ENCODE peak calls at places on chromosome 1, in ten cellular contexts. Z is GM23248, Y is ureter, H is fibroblast of the conjunctiva, D is MG63, T is T-helper 2 cell, J is suprapubic skin, X is NAMALWA, V is K562, G is pancreas. P is an unnamed sample.
A peak's percentile ranks its signal among the peaks of the same experiment; 100 is the strongest.

GRCh38 chr1:5721634-5722215 is 270.5 kb downstream of the NPHP4 start:
- DNase-seq in Z (no peak), Y (no peak), H (no peak), D (no peak), T (no peak), J (peak; percentile 40), X (peak; percentile 50), V (peak; percentile 74), G (no peak), P (no peak)

GRCh38 chr1:179087665-179088064 is 5.8 kb downstream of the TOR3A start:
- DNase-seq in Z (peak; percentile 23), Y (no peak), H (no peak), D (no peak), T (no peak), J (no peak), X (no peak), V (peak; percentile 43), G (no peak), P (no peak)

GRCh38 chr1:161954466-161954865 is 69.2 kb downstream of the OLFML2B start:
- DNase-seq in Z (peak; percentile 72), Y (no peak), H (no peak), D (peak; percentile 39), T (no peak), J (no peak), X (no peak), V (no peak), G (no peak), P (no peak)

GRCh38 chr1:240732390-240732789 is 120.4 kb upstream of the GREM2 start:
- DNase-seq in Z (peak; percentile 79), Y (no peak), H (peak; percentile 72), D (no peak), T (no peak), J (no peak), X (peak; percentile 62), V (peak; percentile 41), G (no peak), P (peak; percentile 58)

GRCh38 chr1:15453773-15454172 is 2.8 kb upstream of the CELA2A start:
- DNase-seq in Z (peak; percentile 23), Y (no peak), H (no peak), D (no peak), T (no peak), J (no peak), X (no peak), V (no peak), G (peak; percentile 82), P (no peak)

GRCh38 chr1:171664976-171665375 is 12.5 kb upstream of the MYOC start:
- DNase-seq in Z (peak; percentile 53), Y (no peak), H (no peak), D (peak; percentile 47), T (no peak), J (no peak), X (no peak), V (no peak), G (no peak), P (peak; percentile 30)

GRCh38 chr1:152461544-152461943 is 47.5 kb upstream of the CRNN start:
- DNase-seq in Z (peak; percentile 82), Y (no peak), H (peak; percentile 38), D (peak; percentile 31), T (peak; percentile 45), J (no peak), X (peak; percentile 85), V (peak; percentile 19), G (peak; percentile 23), P (peak; percentile 77)

GRCh38 chr1:63261736-63262142 is 60.6 kb upstream of the FOXD3 start:
- DNase-seq in Z (peak; percentile 6), Y (no peak), H (peak; percentile 20), D (no peak), T (no peak), J (no peak), X (no peak), V (no peak), G (no peak), P (peak; percentile 12)

GRCh38 chr1:9996624-9997582 is at the start of gene RBP7:
- DNase-seq in Z (peak; percentile 44), Y (no peak), H (no peak), D (peak; percentile 16), T (no peak), J (no peak), X (no peak), V (peak; percentile 71), G (peak; percentile 4), P (no peak)

GRCh38 chr1:109826930-109827349 is 63.2 kb upstream of the EPS8L3 start:
- DNase-seq in Z (no peak), Y (no peak), H (no peak), D (no peak), T (no peak), J (no peak), X (no peak), V (peak; percentile 36), G (no peak), P (no peak)

GRCh38 chr1:22044690-22045420 is 7.7 kb upstream of the CDC42 start:
- DNase-seq in Z (peak; percentile 72), Y (no peak), H (peak; percentile 61), D (peak; percentile 55), T (no peak), J (no peak), X (no peak), V (no peak), G (no peak), P (peak; percentile 90)

GRCh38 chr1:55338448-55338820 is 123.3 kb upstream of the USP24 start:
- DNase-seq in Z (no peak), Y (no peak), H (no peak), D (no peak), T (no peak), J (no peak), X (no peak), V (no peak), G (no peak), P (no peak)

P was measured in epithelial cell of esophagus.